ENCODE peak calls at places on chromosomes 2 and 18, in six cellular contexts. B is astrocyte, X is Panc1, J is adipocyte, Y is thoracic aorta, P is aorta. H is an unnamed sample.
A peak's percentile ranks its signal among the peaks of the same experiment; 100 is the strongest.

GRCh38 chr2:171289938-171290480 is 129.3 kb upstream of the TLK1 start:
- DNase-seq in B (no peak), X (no peak), J (peak; percentile 41), Y (no peak), P (no peak), H (no peak)

GRCh38 chr2:190846746-190847145 is 33.9 kb upstream of the GLS start:
- DNase-seq in B (peak; percentile 57), X (no peak), J (no peak), Y (no peak), P (no peak), H (no peak)

GRCh38 chr18:26119246-26119645 is 14.4 kb upstream of the PSMA8 start:
- DNase-seq in B (no peak), X (no peak), J (no peak), Y (no peak), P (no peak), H (no peak)

GRCh38 chr2:6866239-6866745 is 585 bp upstream of the CMPK2 start:
- DNase-seq in B (peak; percentile 18), X (no peak), J (peak; percentile 34), Y (no peak), P (no peak), H (no peak)

GRCh38 chr2:174593041-174593440 is 4.6 kb downstream of the WIPF1 start:
- DNase-seq in B (no peak), X (no peak), J (no peak), Y (no peak), P (no peak), H (no peak)

GRCh38 chr18:76803814-76804213 is 18.5 kb upstream of the ZNF236 start:
- DNase-seq in B (peak; percentile 29), X (peak; percentile 79), J (peak; percentile 86), Y (no peak), P (no peak), H (no peak)

GRCh38 chr2:217653240-217653639 is 349.6 kb downstream of the TNS1 start:
- DNase-seq in B (peak; percentile 86), X (no peak), J (peak; percentile 93), Y (peak; percentile 85), P (peak; percentile 90), H (peak; percentile 35)

GRCh38 chr2:203484266-203485112 is 50.6 kb downstream of the RAPH1 start:
- DNase-seq in B (no peak), X (peak; percentile 45), J (peak; percentile 42), Y (no peak), P (no peak), H (no peak)

GRCh38 chr18:3541549-3542386 is 91.8 kb downstream of the TGIF1 start:
- DNase-seq in B (no peak), X (no peak), J (no peak), Y (no peak), P (no peak), H (no peak)

GRCh38 chr2:134465706-134466105 is 211.8 kb downstream of the MGAT5 start:
- DNase-seq in B (no peak), X (no peak), J (no peak), Y (no peak), P (no peak), H (no peak)

GRCh38 chr2:10655074-10655840 is 34.5 kb downstream of the NOL10 start:
- DNase-seq in B (no peak), X (no peak), J (no peak), Y (no peak), P (no peak), H (no peak)

GRCh38 chr2:224847961-224848850 is 132.0 kb upstream of the CCDC195 start:
- DNase-seq in B (peak; percentile 88), X (no peak), J (peak; percentile 79), Y (no peak), P (peak; percentile 82), H (peak; percentile 94)

GRCh38 chr2:200100027-200100426 is 144.6 kb downstream of the MAIP1 start:
- DNase-seq in B (no peak), X (no peak), J (no peak), Y (no peak), P (no peak), H (no peak)

GRCh38 chr18:59748628-59749360 is 51.6 kb upstream of the CCBE1 start:
- DNase-seq in B (peak; percentile 96), X (peak; percentile 5), J (peak; percentile 80), Y (no peak), P (no peak), H (peak; percentile 46)

GRCh38 chr2:177552414-177553175 is 160.0 kb downstream of the AGPS start:
- DNase-seq in B (peak; percentile 82), X (peak; percentile 68), J (peak; percentile 95), Y (peak; percentile 62), P (peak; percentile 95), H (peak; percentile 28)

GRCh38 chr2:46067501-46068292 is 229.5 kb upstream of the EPAS1 start:
- DNase-seq in B (peak; percentile 99), X (peak; percentile 33), J (peak; percentile 96), Y (no peak), P (no peak), H (no peak)

GRCh38 chr2:109545828-109546713 is 67.7 kb downstream of the SEPTIN10 start:
- DNase-seq in B (peak; percentile 14), X (no peak), J (peak; percentile 85), Y (no peak), P (peak; percentile 87), H (no peak)

GRCh38 chr2:202564226-202564625 is 70.5 kb upstream of the FAM117B start:
- DNase-seq in B (no peak), X (no peak), J (peak; percentile 63), Y (no peak), P (no peak), H (no peak)

GRCh38 chr2:64950226-64951160 is 38.7 kb upstream of the SLC1A4 start:
- DNase-seq in B (peak; percentile 25), X (no peak), J (no peak), Y (no peak), P (no peak), H (peak; percentile 78)

GRCh38 chr2:28401-28975 is 17.8 kb downstream of the FAM110C start:
- DNase-seq in B (no peak), X (no peak), J (no peak), Y (no peak), P (no peak), H (no peak)

GRCh38 chr2:33620-34019 is 12.7 kb downstream of the FAM110C start:
- DNase-seq in B (no peak), X (no peak), J (no peak), Y (no peak), P (no peak), H (peak; percentile 86)

GRCh38 chr2:32068-32467 is 14.2 kb downstream of the FAM110C start:
- DNase-seq in B (no peak), X (no peak), J (no peak), Y (no peak), P (no peak), H (no peak)

GRCh38 chr2:26891-27290 is 19.4 kb downstream of the FAM110C start:
- DNase-seq in B (no peak), X (no peak), J (no peak), Y (no peak), P (no peak), H (no peak)

GRCh38 chr2:29254-29653 is 17.1 kb downstream of the FAM110C start:
- DNase-seq in B (no peak), X (no peak), J (no peak), Y (no peak), P (no peak), H (no peak)
- H3K4me1 ChIP-seq in B (no peaks in the 10 kb centered on the region), X (no peaks in the 10 kb centered on the region), J (peaks cover 4% of the 10 kb centered on the region), Y (no peaks in the 10 kb centered on the region), P (no peaks in the 10 kb centered on the region), H (peaks cover 28% of the 10 kb centered on the region)

GRCh38 chr2:241039416-241039815 is 41.0 kb downstream of the SNED1 start:
- DNase-seq in B (no peak), X (no peak), J (no peak), Y (no peak), P (no peak), H (no peak)
- H3K4me1 ChIP-seq in B (peaks cover 7% of the 10 kb centered on the region), X (no peaks in the 10 kb centered on the region), J (no peaks in the 10 kb centered on the region), Y (no peaks in the 10 kb centered on the region), P (no peaks in the 10 kb centered on the region), H (peaks cover 8% of the 10 kb centered on the region)

GRCh38 chr18:22739243-22739642 is 193.9 kb upstream of the RBBP8 start:
- DNase-seq in B (no peak), X (no peak), J (no peak), Y (no peak), P (no peak), H (no peak)

GRCh38 chr18:22737054-22737453 is 196.1 kb upstream of the RBBP8 start:
- DNase-seq in B (no peak), X (no peak), J (no peak), Y (no peak), P (no peak), H (no peak)

GRCh38 chr18:22734812-22735627 is 198.1 kb upstream of the RBBP8 start:
- DNase-seq in B (peak; percentile 51), X (no peak), J (peak; percentile 74), Y (no peak), P (no peak), H (no peak)

GRCh38 chr18:22741318-22741717 is 191.8 kb upstream of the RBBP8 start:
- DNase-seq in B (no peak), X (no peak), J (no peak), Y (no peak), P (no peak), H (no peak)

DNA sequence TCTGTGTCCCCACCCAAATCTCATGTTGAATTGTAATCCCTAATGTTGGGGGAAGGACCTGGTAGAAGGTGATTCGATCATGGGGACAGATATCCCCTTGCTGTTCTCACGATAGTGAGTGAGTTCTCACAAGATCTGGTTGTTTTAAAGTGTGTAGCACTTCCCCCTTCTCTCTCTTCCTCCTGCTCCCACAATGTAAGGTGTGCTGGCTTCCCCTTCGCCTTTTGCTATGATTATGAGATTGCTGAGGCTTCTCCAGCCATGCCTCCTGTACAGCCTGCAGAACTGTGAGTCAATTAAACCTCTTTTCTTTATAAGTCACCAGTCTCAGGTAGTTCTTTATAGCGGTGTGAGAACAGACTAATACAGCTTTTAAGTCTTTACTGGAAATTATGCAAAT is 193.3 kb upstream of the RBBP8 start:
- DNase-seq in B (no peak), X (no peak), J (no peak), Y (no peak), P (no peak), H (no peak)
- H3K4me1 ChIP-seq in B (no peaks in the 10 kb centered on the region), X (no peaks in the 10 kb centered on the region), J (peaks cover 5% of the 10 kb centered on the region), Y (peaks cover 5% of the 10 kb centered on the region), P (no peaks in the 10 kb centered on the region), H (no peaks in the 10 kb centered on the region)

GRCh38 chr2:112788653-112789052 is 4.4 kb upstream of the IL1A start:
- DNase-seq in B (no peak), X (no peak), J (no peak), Y (no peak), P (no peak), H (no peak)

GRCh38 chr2:112787729-112788401 is 3.6 kb upstream of the IL1A start:
- DNase-seq in B (no peak), X (no peak), J (no peak), Y (no peak), P (no peak), H (no peak)

GRCh38 chr2:112790305-112790704 is 6.0 kb upstream of the IL1A start:
- DNase-seq in B (no peak), X (no peak), J (no peak), Y (no peak), P (no peak), H (no peak)

GRCh38 chr2:112791019-112791418 is 6.7 kb upstream of the IL1A start:
- DNase-seq in B (no peak), X (no peak), J (no peak), Y (no peak), P (no peak), H (no peak)

DNA sequence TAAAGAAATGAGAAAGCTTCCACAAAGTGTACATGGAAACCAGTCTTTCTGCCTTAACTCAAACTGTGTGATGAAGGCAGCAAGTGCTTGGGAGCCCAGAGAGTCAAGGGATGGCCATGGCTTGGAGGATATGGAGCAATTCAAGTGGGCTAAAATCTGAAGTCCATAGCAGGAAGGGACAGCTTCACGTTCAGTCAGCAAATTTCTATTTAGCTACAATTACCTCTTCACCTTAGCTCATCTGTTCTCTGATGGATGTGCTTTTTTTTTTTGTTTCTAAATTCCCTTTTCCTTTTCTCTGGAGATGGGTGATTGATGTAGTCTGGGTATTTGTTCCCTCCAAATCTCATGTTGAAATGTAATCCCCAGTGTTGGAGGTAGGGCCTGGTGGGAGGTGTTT is 4.9 kb upstream of the IL1A start:
- DNase-seq in B (no peak), X (no peak), J (no peak), Y (no peak), P (no peak), H (no peak)
- H3K4me1 ChIP-seq in B (peaks cover 4% of the 10 kb centered on the region), X (no peaks in the 10 kb centered on the region), J (peaks cover 17% of the 10 kb centered on the region), Y (no peaks in the 10 kb centered on the region), P (no peaks in the 10 kb centered on the region), H (peaks cover 51% of the 10 kb centered on the region)